ENCODE peak calls at places on chromosome 6, in six cellular contexts. W, G, Y, D, T and H are unnamed samples.

GRCh38 chr6:111765681-111766523 is 107.3 kb downstream of the FYN start:
- DNase-seq in Y (no peak), W (no peak), G (no peak), D (no peak), T (no peak), H (peak; percentile 67)

GRCh38 chr6:152136449-152136825 is 329.0 kb downstream of the ESR1 start:
- DNase-seq in W (no peak), D (no peak), T (no peak), Y (no peak), G (no peak), H (no peak)

GRCh38 chr6:101588343-101588742 is 194.8 kb downstream of the GRIK2 start:
- DNase-seq in T (no peak), W (no peak), G (no peak), Y (no peak), D (no peak), H (no peak)

GRCh38 chr6:118748311-118749062 is 97.1 kb upstream of the CEP85L start:
- DNase-seq in W (peak; percentile 50), D (peak; percentile 76), T (peak; percentile 89), Y (peak; percentile 69), G (peak; percentile 26), H (peak; percentile 3)

GRCh38 chr6:139473239-139473701 is 98.8 kb upstream of the CITED2 start:
- DNase-seq in Y (peak; percentile 17), T (peak; percentile 12), G (peak; percentile 57), W (no peak), D (peak; percentile 69), H (no peak)

GRCh38 chr6:64483956-64484499 is 848.4 kb downstream of the PHF3 start:
- DNase-seq in G (no peak), D (no peak), W (no peak), Y (no peak), T (no peak), H (no peak)

GRCh38 chr6:85680388-85680787 is 37.7 kb upstream of the SYNCRIP start:
- DNase-seq in D (no peak), Y (no peak), W (no peak), T (no peak), G (no peak), H (no peak)

GRCh38 chr6:156731436-156731835 is 45.7 kb upstream of the ARID1B start:
- DNase-seq in W (no peak), T (no peak), Y (no peak), D (no peak), G (peak; percentile 63), H (no peak)

GRCh38 chr6:151239603-151240035 is at the start of gene AKAP12:
- DNase-seq in D (no peak), W (no peak), G (peak; percentile 67), T (no peak), Y (peak; percentile 31), H (no peak)

GRCh38 chr6:4929319-4929718 is 74.5 kb downstream of the RPP40 start:
- DNase-seq in G (no peak), W (no peak), D (no peak), Y (no peak), T (no peak), H (no peak)

GRCh38 chr6:2945069-2945452 is 26.3 kb downstream of the SERPINB6 start:
- DNase-seq in Y (no peak), G (no peak), W (no peak), D (peak; percentile 36), T (no peak), H (no peak)

GRCh38 chr6:849075-849506 is 156.2 kb upstream of the EXOC2 start:
- DNase-seq in D (no peak), G (no peak), W (no peak), T (no peak), Y (no peak), H (no peak)

GRCh38 chr6:859936-860335 is 167.0 kb upstream of the EXOC2 start:
- DNase-seq in G (no peak), W (no peak), Y (no peak), T (no peak), D (no peak), H (no peak)

GRCh38 chr6:854405-855073 is 161.6 kb upstream of the EXOC2 start:
- DNase-seq in Y (no peak), G (no peak), T (no peak), W (no peak), D (no peak), H (no peak)
- H3K4me3 ChIP-seq in Y (no peak overlapping the region), G (no peak overlapping the region), T (no peak overlapping the region), W (no peak overlapping the region), D (no peak overlapping the region), H (no peak overlapping the region)

GRCh38 chr6:27591660-27592059 is 118.8 kb upstream of the ZNF184 start:
- DNase-seq in W (no peak), D (no peak), Y (no peak), G (peak; percentile 68), T (no peak), H (no peak)
- H3K4me3 ChIP-seq in W (peak overlapping the region; percentile 39), D (no peak overlapping the region), Y (peak overlapping the region; percentile 19), G (peak overlapping the region; percentile 74), T (no peak overlapping the region), H (peak overlapping the region; percentile 31)

GRCh38 chr6:158086706-158087518 is 81.2 kb downstream of the SERAC1 start:
- DNase-seq in G (no peak), W (peak; percentile 26), T (no peak), D (no peak), Y (no peak), H (no peak)

GRCh38 chr6:158083687-158084325 is 84.3 kb downstream of the SERAC1 start:
- DNase-seq in D (no peak), Y (no peak), W (no peak), G (no peak), T (no peak), H (no peak)

GRCh38 chr6:158087519-158087867 is 80.6 kb downstream of the SERAC1 start:
- DNase-seq in W (no peak), D (no peak), G (no peak), Y (no peak), T (no peak), H (no peak)

GRCh38 chr6:158085261-158086053 is 82.6 kb downstream of the SERAC1 start:
- DNase-seq in W (no peak), D (no peak), T (no peak), G (no peak), Y (no peak), H (no peak)

DNA sequence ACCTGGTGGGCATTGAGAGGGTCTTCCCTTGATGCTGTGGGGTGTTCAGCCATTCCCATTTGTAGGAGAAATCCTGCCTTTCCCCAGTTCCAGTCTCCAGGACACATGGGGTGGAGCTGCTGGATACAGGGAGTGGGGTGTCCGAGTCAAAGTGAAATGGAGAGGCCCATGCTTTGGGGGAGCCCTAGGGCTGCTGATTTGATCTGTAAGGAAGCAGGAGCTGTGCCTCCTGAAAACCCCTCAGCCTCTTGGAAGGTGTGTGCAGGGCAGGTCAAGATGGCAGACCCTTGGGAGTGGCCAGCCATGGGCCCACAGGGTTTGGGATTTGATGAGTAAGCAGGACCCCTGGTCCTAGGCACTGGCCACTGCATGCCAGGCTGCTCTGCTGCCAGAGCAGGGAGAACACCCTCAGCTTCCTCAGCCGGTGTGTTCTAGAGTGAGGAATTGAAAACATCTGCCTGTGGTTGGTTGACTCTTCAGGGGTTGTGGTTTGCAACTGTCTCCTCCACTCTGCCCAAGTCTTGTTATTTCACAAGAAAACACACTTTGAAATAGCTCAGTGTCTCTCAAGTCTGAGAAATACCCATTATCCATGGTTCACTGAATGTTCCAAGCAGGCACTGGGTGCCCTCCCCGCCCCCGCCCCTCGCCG is 81.9 kb downstream of the SERAC1 start:
- DNase-seq in T (no peak), G (no peak), D (no peak), W (no peak), Y (no peak), H (peak; percentile 65)
- H3K4me3 ChIP-seq in T (no peak overlapping the region), G (no peak overlapping the region), D (no peak overlapping the region), W (no peak overlapping the region), Y (no peak overlapping the region), H (no peak overlapping the region)

GRCh38 chr6:44074383-44075136 is 52.7 kb downstream of the MRPL14 start:
- DNase-seq in T (peak; percentile 83), G (peak; percentile 88), W (peak; percentile 83), Y (peak; percentile 75), D (peak; percentile 66), H (no peak)
- H3K4me3 ChIP-seq in T (peak overlapping the region; percentile 50), G (no peak overlapping the region), W (peak overlapping the region; percentile 16), Y (peak overlapping the region; percentile 72), D (no peak overlapping the region), H (no peak overlapping the region)

GRCh38 chr6:87481936-87482335 is 9.2 kb downstream of the SLC35A1 start:
- DNase-seq in G (no peak), D (no peak), W (no peak), Y (no peak), T (no peak), H (no peak)
- H3K4me3 ChIP-seq in G (no peak overlapping the region), D (no peak overlapping the region), W (no peak overlapping the region), Y (no peak overlapping the region), T (no peak overlapping the region), H (no peak overlapping the region)